ENCODE peak calls at places on chromosomes 2 and 18, in five cellular contexts. One of them, this sample, is unnamed.

GRCh38 chr18:78983530-78983929 is 3.9 kb downstream of the SALL3 start:
- DNase-seq in activated CD8-positive, alpha-beta T cell treated with anti-CD3 and anti-CD28 coated beads for 36 hours: no peak
- DNase-seq in fibroblast of pulmonary artery: no peak
- DNase-seq in tibial artery: no peak
- DNase-seq in stomach: no peak
- DNase-seq in this sample: no peak

GRCh38 chr2:239272626-239273025 is 128.2 kb downstream of the HDAC4 start:
- DNase-seq in activated CD8-positive, alpha-beta T cell treated with anti-CD3 and anti-CD28 coated beads for 36 hours: peak; percentile 0
- DNase-seq in fibroblast of pulmonary artery: no peak
- DNase-seq in tibial artery: no peak
- DNase-seq in stomach: no peak
- DNase-seq in this sample: no peak

GRCh38 chr2:99818842-99819241 is 323.5 kb downstream of the AFF3 start:
- DNase-seq in activated CD8-positive, alpha-beta T cell treated with anti-CD3 and anti-CD28 coated beads for 36 hours: no peak
- DNase-seq in tibial artery: no peak
- DNase-seq in fibroblast of pulmonary artery: peak; percentile 53
- DNase-seq in stomach: no peak
- DNase-seq in this sample: no peak

GRCh38 chr2:99809259-99809900 is 319.6 kb upstream of the REV1 start:
- DNase-seq in stomach: no peak
- DNase-seq in tibial artery: no peak
- DNase-seq in fibroblast of pulmonary artery: no peak
- DNase-seq in activated CD8-positive, alpha-beta T cell treated with anti-CD3 and anti-CD28 coated beads for 36 hours: no peak
- DNase-seq in this sample: no peak

GRCh38 chr2:205148756-205149155 is 533.5 kb upstream of the NRP2 start:
- DNase-seq in fibroblast of pulmonary artery: no peak
- DNase-seq in tibial artery: no peak
- DNase-seq in activated CD8-positive, alpha-beta T cell treated with anti-CD3 and anti-CD28 coated beads for 36 hours: no peak
- DNase-seq in stomach: no peak
- DNase-seq in this sample: no peak

GRCh38 chr2:10331702-10332401 is 29.1 kb downstream of the HPCAL1 start:
- DNase-seq in fibroblast of pulmonary artery: no peak
- DNase-seq in tibial artery: peak; percentile 44
- DNase-seq in stomach: no peak
- DNase-seq in activated CD8-positive, alpha-beta T cell treated with anti-CD3 and anti-CD28 coated beads for 36 hours: peak; percentile 83
- DNase-seq in this sample: peak; percentile 78

GRCh38 chr2:62478093-62478580 is 27.9 kb downstream of the TMEM17 start:
- DNase-seq in tibial artery: peak; percentile 52
- DNase-seq in fibroblast of pulmonary artery: peak; percentile 51
- DNase-seq in activated CD8-positive, alpha-beta T cell treated with anti-CD3 and anti-CD28 coated beads for 36 hours: no peak
- DNase-seq in stomach: no peak
- DNase-seq in this sample: no peak

GRCh38 chr2:47214990-47215389 is 59.9 kb upstream of the STPG4 start:
- DNase-seq in stomach: no peak
- DNase-seq in fibroblast of pulmonary artery: no peak
- DNase-seq in activated CD8-positive, alpha-beta T cell treated with anti-CD3 and anti-CD28 coated beads for 36 hours: no peak
- DNase-seq in tibial artery: no peak
- DNase-seq in this sample: no peak

GRCh38 chr2:80111185-80111584 is 193.4 kb downstream of the LRRTM1 start:
- DNase-seq in tibial artery: no peak
- DNase-seq in activated CD8-positive, alpha-beta T cell treated with anti-CD3 and anti-CD28 coated beads for 36 hours: no peak
- DNase-seq in fibroblast of pulmonary artery: no peak
- DNase-seq in stomach: no peak
- DNase-seq in this sample: no peak

GRCh38 chr18:9082763-9083510 is 19.6 kb upstream of the NDUFV2 start:
- DNase-seq in activated CD8-positive, alpha-beta T cell treated with anti-CD3 and anti-CD28 coated beads for 36 hours: peak; percentile 85
- DNase-seq in tibial artery: no peak
- DNase-seq in fibroblast of pulmonary artery: no peak
- DNase-seq in stomach: no peak
- DNase-seq in this sample: peak; percentile 26

GRCh38 chr18:79609841-79610281 is 69.7 kb upstream of the CTDP1 start:
- DNase-seq in fibroblast of pulmonary artery: no peak
- DNase-seq in tibial artery: no peak
- DNase-seq in stomach: no peak
- DNase-seq in activated CD8-positive, alpha-beta T cell treated with anti-CD3 and anti-CD28 coated beads for 36 hours: no peak
- DNase-seq in this sample: no peak

GRCh38 chr2:27828305-27828704 is 56.8 kb downstream of the MRPL33 start:
- DNase-seq in tibial artery: no peak
- DNase-seq in fibroblast of pulmonary artery: no peak
- DNase-seq in activated CD8-positive, alpha-beta T cell treated with anti-CD3 and anti-CD28 coated beads for 36 hours: no peak
- DNase-seq in stomach: no peak
- DNase-seq in this sample: no peak

GRCh38 chr2:130261970-130262760 is 63.9 kb upstream of the TUBA3E start:
- DNase-seq in fibroblast of pulmonary artery: peak; percentile 10
- DNase-seq in activated CD8-positive, alpha-beta T cell treated with anti-CD3 and anti-CD28 coated beads for 36 hours: no peak
- DNase-seq in stomach: no peak
- DNase-seq in tibial artery: no peak
- DNase-seq in this sample: no peak

GRCh38 chr2:222203031-222203430 is 95.8 kb downstream of the PAX3 start:
- DNase-seq in activated CD8-positive, alpha-beta T cell treated with anti-CD3 and anti-CD28 coated beads for 36 hours: no peak
- DNase-seq in tibial artery: no peak
- DNase-seq in stomach: no peak
- DNase-seq in fibroblast of pulmonary artery: no peak
- DNase-seq in this sample: no peak

GRCh38 chr2:74414913-74415761 is 6.3 kb downstream of the C2orf81 start:
- DNase-seq in stomach: peak; percentile 51
- DNase-seq in tibial artery: peak; percentile 58
- DNase-seq in fibroblast of pulmonary artery: no peak
- DNase-seq in activated CD8-positive, alpha-beta T cell treated with anti-CD3 and anti-CD28 coated beads for 36 hours: peak; percentile 25
- DNase-seq in this sample: peak; percentile 67

GRCh38 chr2:30223413-30223874 is 7.9 kb upstream of the LBH start:
- DNase-seq in fibroblast of pulmonary artery: no peak
- DNase-seq in tibial artery: no peak
- DNase-seq in stomach: no peak
- DNase-seq in activated CD8-positive, alpha-beta T cell treated with anti-CD3 and anti-CD28 coated beads for 36 hours: peak; percentile 40
- DNase-seq in this sample: peak; percentile 54

GRCh38 chr2:168956392-168956791 is 55.3 kb downstream of the G6PC2 start:
- DNase-seq in tibial artery: no peak
- DNase-seq in fibroblast of pulmonary artery: no peak
- DNase-seq in activated CD8-positive, alpha-beta T cell treated with anti-CD3 and anti-CD28 coated beads for 36 hours: no peak
- DNase-seq in stomach: no peak
- DNase-seq in this sample: no peak

GRCh38 chr2:175811966-175812365 is 190.1 kb downstream of the LNPK start:
- DNase-seq in tibial artery: no peak
- DNase-seq in activated CD8-positive, alpha-beta T cell treated with anti-CD3 and anti-CD28 coated beads for 36 hours: no peak
- DNase-seq in stomach: no peak
- DNase-seq in fibroblast of pulmonary artery: no peak
- DNase-seq in this sample: no peak

GRCh38 chr2:30454571-30454970 is 7.5 kb downstream of the LCLAT1 start:
- DNase-seq in fibroblast of pulmonary artery: no peak
- DNase-seq in activated CD8-positive, alpha-beta T cell treated with anti-CD3 and anti-CD28 coated beads for 36 hours: no peak
- DNase-seq in stomach: no peak
- DNase-seq in tibial artery: no peak
- DNase-seq in this sample: no peak

GRCh38 chr2:209091026-209091425 is 332.8 kb upstream of the MAP2 start:
- DNase-seq in stomach: no peak
- DNase-seq in fibroblast of pulmonary artery: no peak
- DNase-seq in activated CD8-positive, alpha-beta T cell treated with anti-CD3 and anti-CD28 coated beads for 36 hours: no peak
- DNase-seq in tibial artery: no peak
- DNase-seq in this sample: no peak

GRCh38 chr18:45416168-45416567 is 199.1 kb upstream of the SLC14A2 start:
- DNase-seq in fibroblast of pulmonary artery: no peak
- DNase-seq in activated CD8-positive, alpha-beta T cell treated with anti-CD3 and anti-CD28 coated beads for 36 hours: no peak
- DNase-seq in stomach: no peak
- DNase-seq in tibial artery: no peak
- DNase-seq in this sample: no peak

GRCh38 chr2:129761569-129762021 is 217.9 kb upstream of the RAB6C start:
- DNase-seq in activated CD8-positive, alpha-beta T cell treated with anti-CD3 and anti-CD28 coated beads for 36 hours: no peak
- DNase-seq in tibial artery: no peak
- DNase-seq in stomach: peak; percentile 21
- DNase-seq in fibroblast of pulmonary artery: no peak
- DNase-seq in this sample: no peak

GRCh38 chr2:12824304-12824761 is 107.6 kb downstream of the TRIB2 start:
- DNase-seq in activated CD8-positive, alpha-beta T cell treated with anti-CD3 and anti-CD28 coated beads for 36 hours: no peak
- DNase-seq in tibial artery: no peak
- DNase-seq in fibroblast of pulmonary artery: peak; percentile 60
- DNase-seq in stomach: no peak
- DNase-seq in this sample: no peak

GRCh38 chr2:207704031-207704430 is 7.4 kb upstream of the CCNYL1 start:
- DNase-seq in fibroblast of pulmonary artery: no peak
- DNase-seq in activated CD8-positive, alpha-beta T cell treated with anti-CD3 and anti-CD28 coated beads for 36 hours: no peak
- DNase-seq in tibial artery: no peak
- DNase-seq in stomach: no peak
- DNase-seq in this sample: no peak

GRCh38 chr2:168536925-168537466 is 80.9 kb downstream of the CERS6 start:
- DNase-seq in stomach: no peak
- DNase-seq in activated CD8-positive, alpha-beta T cell treated with anti-CD3 and anti-CD28 coated beads for 36 hours: no peak
- DNase-seq in fibroblast of pulmonary artery: no peak
- DNase-seq in tibial artery: no peak
- DNase-seq in this sample: no peak

GRCh38 chr18:12460874-12461273 is 53.1 kb downstream of the PRELID3A start:
- DNase-seq in fibroblast of pulmonary artery: peak; percentile 68
- DNase-seq in stomach: no peak
- DNase-seq in tibial artery: no peak
- DNase-seq in activated CD8-positive, alpha-beta T cell treated with anti-CD3 and anti-CD28 coated beads for 36 hours: no peak
- DNase-seq in this sample: no peak

DNA sequence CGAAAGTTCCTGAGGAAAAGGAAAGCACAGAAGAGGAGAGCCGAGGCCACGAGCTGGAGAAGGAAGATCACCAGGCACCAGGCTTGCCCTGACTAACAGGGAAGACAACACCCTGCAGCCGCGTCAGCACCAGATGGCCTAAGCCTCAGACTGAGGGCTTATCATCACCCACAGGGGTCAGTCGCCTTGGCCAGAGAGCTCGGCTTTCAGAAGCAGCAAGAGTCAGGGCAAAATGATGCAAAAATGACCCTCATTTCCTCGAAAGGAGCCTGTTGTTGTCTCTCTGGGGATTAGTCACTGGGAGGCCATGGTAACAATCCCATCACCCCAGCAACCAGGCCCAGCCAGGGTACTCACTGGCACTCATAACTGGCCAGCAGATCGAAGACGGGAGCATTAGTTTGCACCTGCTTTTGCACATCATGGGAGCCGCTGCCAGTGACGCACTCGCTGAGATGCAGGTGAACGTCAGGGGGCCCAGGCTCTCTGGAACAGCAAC is 42.7 kb upstream of the ZFP36L2 start:
- DNase-seq in activated CD8-positive, alpha-beta T cell treated with anti-CD3 and anti-CD28 coated beads for 36 hours: no peak
- DNase-seq in tibial artery: peak; percentile 95
- DNase-seq in fibroblast of pulmonary artery: peak; percentile 97
- DNase-seq in stomach: peak; percentile 59
- DNase-seq in this sample: no peak
- TF ChIP-seq CTCF in activated CD8-positive, alpha-beta T cell treated with anti-CD3 and anti-CD28 coated beads for 36 hours: no peak
- TF ChIP-seq CTCF in tibial artery: no peak
- TF ChIP-seq CTCF in fibroblast of pulmonary artery: peak; percentile 22
- TF ChIP-seq CTCF in stomach: no peak
- TF ChIP-seq CTCF in this sample: no peak

GRCh38 chr2:45607701-45608100 is 3.4 kb downstream of the SRBD1 start:
- DNase-seq in tibial artery: no peak
- DNase-seq in activated CD8-positive, alpha-beta T cell treated with anti-CD3 and anti-CD28 coated beads for 36 hours: no peak
- DNase-seq in fibroblast of pulmonary artery: peak; percentile 42
- DNase-seq in stomach: no peak
- DNase-seq in this sample: no peak
- TF ChIP-seq CTCF in tibial artery: no peak
- TF ChIP-seq CTCF in activated CD8-positive, alpha-beta T cell treated with anti-CD3 and anti-CD28 coated beads for 36 hours: no peak
- TF ChIP-seq CTCF in fibroblast of pulmonary artery: peak; percentile 54
- TF ChIP-seq CTCF in stomach: no peak
- TF ChIP-seq CTCF in this sample: no peak

GRCh38 chr2:240567137-240567871 is 980 bp upstream of the RNPEPL1 start:
- DNase-seq in tibial artery: peak; percentile 34
- DNase-seq in fibroblast of pulmonary artery: no peak
- DNase-seq in activated CD8-positive, alpha-beta T cell treated with anti-CD3 and anti-CD28 coated beads for 36 hours: peak; percentile 48
- DNase-seq in stomach: peak; percentile 42
- DNase-seq in this sample: no peak

GRCh38 chr2:240565267-240566202 is 2.7 kb upstream of the RNPEPL1 start:
- DNase-seq in tibial artery: peak; percentile 78
- DNase-seq in stomach: peak; percentile 91
- DNase-seq in activated CD8-positive, alpha-beta T cell treated with anti-CD3 and anti-CD28 coated beads for 36 hours: peak; percentile 96
- DNase-seq in fibroblast of pulmonary artery: peak; percentile 67
- DNase-seq in this sample: peak; percentile 75

GRCh38 chr2:240566203-240567136 is 1.8 kb upstream of the RNPEPL1 start:
- DNase-seq in stomach: peak; percentile 97
- DNase-seq in activated CD8-positive, alpha-beta T cell treated with anti-CD3 and anti-CD28 coated beads for 36 hours: peak; percentile 98
- DNase-seq in fibroblast of pulmonary artery: peak; percentile 84
- DNase-seq in tibial artery: peak; percentile 94
- DNase-seq in this sample: peak; percentile 95

GRCh38 chr2:240564191-240564570 is 4.0 kb downstream of the DUSP28 start:
- DNase-seq in stomach: no peak
- DNase-seq in activated CD8-positive, alpha-beta T cell treated with anti-CD3 and anti-CD28 coated beads for 36 hours: no peak
- DNase-seq in fibroblast of pulmonary artery: no peak
- DNase-seq in tibial artery: no peak
- DNase-seq in this sample: no peak

DNA sequence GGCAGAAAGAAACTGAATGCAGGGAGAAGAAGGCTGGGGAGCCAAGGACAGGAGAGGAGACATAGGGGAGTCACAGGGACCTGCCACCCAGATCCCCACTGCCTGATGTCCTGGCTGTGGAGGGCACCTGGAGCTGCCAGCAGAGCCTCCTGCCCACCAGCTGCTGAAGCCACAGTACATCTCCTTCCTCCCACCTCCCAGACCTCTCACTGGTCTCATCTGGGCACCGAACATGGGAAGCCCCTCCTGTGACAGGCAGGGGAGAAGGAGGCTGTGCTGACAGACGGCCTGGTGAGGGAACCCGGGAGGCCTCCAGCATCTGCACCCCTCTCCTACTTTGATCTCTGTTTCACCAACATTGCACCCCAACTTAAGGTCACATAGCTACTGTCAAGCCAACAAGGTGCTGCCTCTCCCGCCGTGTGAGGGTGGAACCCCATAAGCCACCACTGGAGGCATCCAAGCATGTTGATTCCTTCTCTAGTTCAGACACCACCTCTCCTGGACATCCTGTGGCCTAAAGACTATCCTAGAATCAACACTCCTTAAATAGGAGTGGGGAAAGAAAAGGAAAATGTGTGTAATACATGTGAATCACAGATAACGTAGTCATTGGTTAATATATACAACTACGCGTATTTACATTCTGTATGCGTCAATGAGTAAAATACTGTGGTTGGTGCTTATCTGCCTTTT is 3.6 kb upstream of the RNPEPL1 start:
- DNase-seq in stomach: no peak
- DNase-seq in activated CD8-positive, alpha-beta T cell treated with anti-CD3 and anti-CD28 coated beads for 36 hours: peak; percentile 70
- DNase-seq in fibroblast of pulmonary artery: peak; percentile 57
- DNase-seq in tibial artery: peak; percentile 11
- DNase-seq in this sample: no peak
- TF ChIP-seq CTCF in stomach: no peak
- TF ChIP-seq CTCF in activated CD8-positive, alpha-beta T cell treated with anti-CD3 and anti-CD28 coated beads for 36 hours: peak; percentile 69
- TF ChIP-seq CTCF in fibroblast of pulmonary artery: peak; percentile 17
- TF ChIP-seq CTCF in tibial artery: no peak
- TF ChIP-seq CTCF in this sample: no peak

GRCh38 chr2:11585071-11585470 is 51.2 kb downstream of the GREB1 start:
- DNase-seq in tibial artery: peak; percentile 18
- DNase-seq in fibroblast of pulmonary artery: no peak
- DNase-seq in activated CD8-positive, alpha-beta T cell treated with anti-CD3 and anti-CD28 coated beads for 36 hours: no peak
- DNase-seq in stomach: no peak
- DNase-seq in this sample: no peak

GRCh38 chr2:11582526-11583202 is 48.8 kb downstream of the GREB1 start:
- DNase-seq in activated CD8-positive, alpha-beta T cell treated with anti-CD3 and anti-CD28 coated beads for 36 hours: peak; percentile 80
- DNase-seq in tibial artery: peak; percentile 54
- DNase-seq in fibroblast of pulmonary artery: peak; percentile 51
- DNase-seq in stomach: peak; percentile 70
- DNase-seq in this sample: peak; percentile 68

GRCh38 chr2:11583840-11584529 is 50.1 kb downstream of the GREB1 start:
- DNase-seq in tibial artery: peak; percentile 68
- DNase-seq in activated CD8-positive, alpha-beta T cell treated with anti-CD3 and anti-CD28 coated beads for 36 hours: peak; percentile 97
- DNase-seq in stomach: peak; percentile 71
- DNase-seq in fibroblast of pulmonary artery: peak; percentile 95
- DNase-seq in this sample: peak; percentile 87

GRCh38 chr2:11583203-11583752 is 49.4 kb downstream of the GREB1 start:
- DNase-seq in activated CD8-positive, alpha-beta T cell treated with anti-CD3 and anti-CD28 coated beads for 36 hours: no peak
- DNase-seq in tibial artery: peak; percentile 13
- DNase-seq in fibroblast of pulmonary artery: peak; percentile 3
- DNase-seq in stomach: no peak
- DNase-seq in this sample: no peak

GRCh38 chr2:11584530-11585056 is 50.7 kb downstream of the GREB1 start:
- DNase-seq in tibial artery: peak; percentile 15
- DNase-seq in activated CD8-positive, alpha-beta T cell treated with anti-CD3 and anti-CD28 coated beads for 36 hours: no peak
- DNase-seq in fibroblast of pulmonary artery: no peak
- DNase-seq in stomach: no peak
- DNase-seq in this sample: no peak
- TF ChIP-seq CTCF in tibial artery: no peak
- TF ChIP-seq CTCF in activated CD8-positive, alpha-beta T cell treated with anti-CD3 and anti-CD28 coated beads for 36 hours: no peak
- TF ChIP-seq CTCF in fibroblast of pulmonary artery: no peak
- TF ChIP-seq CTCF in stomach: no peak
- TF ChIP-seq CTCF in this sample: no peak

This sample was measured in GM20000.